ENCODE peak calls at places on chromosomes 6 and 20, in ten cellular contexts. K, A, T, V, L, R, G, Q, O and X are unnamed samples.

GRCh38 chr6:141033101-141033500 is 1099.6 kb upstream of the GJE1 start:
- DNase-seq in T (no peak), K (peak), G (no peak), R (no peak), L (no peak), O (no peak), V (no peak), Q (no peak), A (no peak), X (no peak)

GRCh38 chr6:108561742-108562502 is 1.2 kb downstream of the FOXO3 start:
- DNase-seq in T (peak), V (no peak), A (no peak), L (peak), Q (no peak), R (no peak), G (no peak), K (peak), O (no peak), X (no peak)

GRCh38 chr6:99424761-99425646 is at the start of gene PNISR:
- DNase-seq in K (peak), T (peak), O (peak), G (peak), R (peak), A (peak), Q (peak), V (peak), L (peak), X (peak)

GRCh38 chr20:31968299-31969126 is 562 bp downstream of the XKR7 start:
- DNase-seq in A (peak), Q (peak), T (peak), V (peak), L (peak), G (peak), O (peak), K (peak), R (peak), X (peak)

GRCh38 chr20:64023278-64024140 is 12.5 kb upstream of the C20orf204 start:
- DNase-seq in R (no peak), T (no peak), Q (no peak), V (no peak), A (no peak), G (no peak), K (no peak), L (no peak), O (no peak), X (no peak)

GRCh38 chr6:45212976-45213375 is 115.2 kb upstream of the RUNX2 start:
- DNase-seq in G (no peak), Q (no peak), L (no peak), K (no peak), O (no peak), T (no peak), A (no peak), R (no peak), V (no peak), X (no peak)

GRCh38 chr6:41446907-41447545 is 99.2 kb upstream of the FOXP4 start:
- DNase-seq in T (no peak), Q (no peak), K (peak), A (no peak), G (no peak), R (no peak), O (no peak), L (no peak), V (no peak), X (no peak)

GRCh38 chr6:167141667-167142432 is 15.9 kb downstream of the GPR31 start:
- DNase-seq in Q (peak), O (peak), K (no peak), R (peak), A (no peak), G (peak), L (peak), V (peak), T (no peak), X (peak)

GRCh38 chr20:33915726-33916331 is 77.9 kb upstream of the RALY start:
- DNase-seq in A (no peak), T (no peak), V (peak), Q (peak), R (peak), G (peak), O (peak), L (peak), K (no peak), X (peak)

GRCh38 chr20:17870063-17870740 is 98.4 kb downstream of the SNX5 start:
- DNase-seq in K (peak), O (no peak), L (no peak), Q (no peak), V (no peak), R (no peak), T (no peak), G (no peak), A (no peak), X (no peak)

GRCh38 chr6:16999486-17000436 is 102.1 kb upstream of the STMND1 start:
- DNase-seq in K (peak), V (no peak), T (no peak), Q (no peak), O (no peak), A (peak), G (no peak), L (no peak), R (no peak), X (no peak)

GRCh38 chr20:35791097-35791496 is 19.3 kb downstream of the PHF20 start:
- DNase-seq in A (no peak), K (no peak), O (no peak), R (no peak), G (no peak), L (no peak), V (no peak), Q (no peak), T (no peak), X (no peak)

GRCh38 chr6:163189609-163190008 is 224.9 kb upstream of the QKI start:
- DNase-seq in K (no peak), O (no peak), Q (no peak), R (no peak), V (no peak), T (no peak), G (no peak), A (no peak), L (no peak), X (no peak)

GRCh38 chr20:24070679-24071078 is 82.1 kb upstream of the GGTLC1 start:
- DNase-seq in G (no peak), V (no peak), O (no peak), K (no peak), L (no peak), A (no peak), R (no peak), Q (no peak), T (no peak), X (no peak)

GRCh38 chr6:142152731-142153130 is 5.7 kb downstream of the VTA1 start:
- DNase-seq in V (no peak), A (no peak), Q (no peak), T (no peak), G (no peak), K (peak), O (no peak), R (no peak), L (no peak), X (no peak)

GRCh38 chr6:35624341-35625070 is 64.2 kb downstream of the FKBP5 start:
- DNase-seq in L (no peak), R (no peak), G (no peak), O (no peak), T (no peak), A (no peak), K (peak), V (no peak), Q (no peak), X (no peak)

GRCh38 chr6:2667617-2668016 is 83.1 kb downstream of the MYLK4 start:
- DNase-seq in Q (no peak), G (no peak), R (no peak), O (no peak), T (no peak), K (no peak), A (no peak), V (no peak), L (no peak), X (no peak)

GRCh38 chr6:137926207-137926731 is 59.2 kb downstream of the TNFAIP3 start:
- DNase-seq in K (peak), G (no peak), V (no peak), Q (no peak), L (no peak), O (no peak), T (no peak), R (no peak), A (peak), X (peak)

GRCh38 chr6:165010556-165011535 is 298.6 kb downstream of the C6orf118 start:
- DNase-seq in G (no peak), T (no peak), K (no peak), L (no peak), R (no peak), V (no peak), A (no peak), O (no peak), Q (no peak), X (no peak)

GRCh38 chr20:43548273-43548880 is 10.4 kb upstream of the SGK2 start:
- DNase-seq in V (no peak), K (no peak), A (no peak), O (no peak), G (no peak), Q (no peak), R (no peak), L (no peak), T (no peak), X (no peak)

GRCh38 chr6:51459958-51460357 is 627.5 kb downstream of the PKHD1 start:
- DNase-seq in T (no peak), Q (no peak), G (no peak), K (no peak), O (no peak), A (no peak), V (no peak), L (no peak), R (no peak), X (no peak)

GRCh38 chr6:80520195-80520594 is 413.7 kb downstream of the BCKDHB start:
- DNase-seq in G (no peak), A (no peak), L (no peak), V (no peak), T (no peak), K (peak), O (no peak), Q (no peak), R (no peak), X (no peak)

GRCh38 chr20:63955281-63955845 is 853 bp downstream of the UCKL1 start:
- DNase-seq in K (no peak), O (no peak), V (no peak), Q (peak), T (no peak), R (no peak), G (peak), A (no peak), L (no peak), X (peak)

GRCh38 chr6:131213501-131213990 is 78.3 kb downstream of the AKAP7 start:
- DNase-seq in A (peak), R (no peak), V (no peak), K (peak), T (no peak), O (no peak), Q (no peak), G (no peak), L (no peak), X (no peak)

GRCh38 chr6:4924872-4925271 is 79.0 kb downstream of the RPP40 start:
- DNase-seq in V (no peak), L (no peak), Q (no peak), A (no peak), R (no peak), K (no peak), G (no peak), T (no peak), O (no peak), X (no peak)

GRCh38 chr6:13787146-13787545 is 27.2 kb downstream of the MCUR1 start:
- DNase-seq in O (no peak), Q (no peak), G (no peak), L (no peak), A (no peak), K (peak), T (no peak), V (no peak), R (no peak), X (peak)

GRCh38 chr6:21220271-21220987 is 373.1 kb upstream of the SOX4 start:
- DNase-seq in G (no peak), K (no peak), A (no peak), L (no peak), O (no peak), T (no peak), R (no peak), V (no peak), Q (no peak), X (no peak)

GRCh38 chr6:6629416-6629815 is 40.9 kb downstream of the LY86 start:
- DNase-seq in Q (no peak), L (no peak), R (no peak), O (no peak), T (no peak), G (no peak), A (peak), V (no peak), K (no peak), X (no peak)

GRCh38 chr6:55445648-55446204 is 118.5 kb downstream of the GFRAL start:
- DNase-seq in R (no peak), L (peak), Q (peak), K (peak), T (no peak), G (no peak), V (no peak), A (peak), O (no peak), X (no peak)

GRCh38 chr6:3795836-3796395 is 44.4 kb upstream of the PXDC1 start:
- DNase-seq in Q (no peak), O (no peak), R (no peak), K (no peak), T (no peak), A (no peak), V (no peak), G (no peak), L (no peak), X (no peak)

GRCh38 chr20:41222299-41222698 is 85.0 kb downstream of the PLCG1 start:
- DNase-seq in L (no peak), V (no peak), A (no peak), Q (no peak), T (no peak), R (no peak), K (no peak), G (no peak), O (no peak), X (no peak)

GRCh38 chr6:7684076-7684475 is 41.8 kb upstream of the BMP6 start:
- DNase-seq in Q (no peak), V (no peak), O (no peak), K (no peak), L (no peak), A (no peak), R (no peak), G (no peak), T (no peak), X (no peak)